ENCODE peak calls at places on chromosomes 5 and 9, in ten cellular contexts. One of them, this sample, is unnamed.

GRCh38 chr5:159936686-159937329 is 20.5 kb downstream of the ADRA1B start:
- DNase-seq in coronary artery: no peak
- DNase-seq in cardiac fibroblast: peak
- DNase-seq in foreskin fibroblast: no peak
- DNase-seq in neural crest cell: no peak
- DNase-seq in fibroblast of lung: peak
- DNase-seq in hepatocyte: peak
- DNase-seq in H9: no peak
- DNase-seq in endothelial cell: no peak
- DNase-seq in adrenal gland: peak
- DNase-seq in this sample: no peak

GRCh38 chr5:43251754-43252153 is 59.7 kb downstream of the NIM1K start:
- DNase-seq in coronary artery: no peak
- DNase-seq in cardiac fibroblast: no peak
- DNase-seq in foreskin fibroblast: no peak
- DNase-seq in neural crest cell: no peak
- DNase-seq in fibroblast of lung: no peak
- DNase-seq in hepatocyte: no peak
- DNase-seq in H9: no peak
- DNase-seq in endothelial cell: no peak
- DNase-seq in adrenal gland: no peak
- DNase-seq in this sample: no peak

GRCh38 chr5:172909931-172910502 is 49.2 kb upstream of the RPL26L1 start:
- DNase-seq in coronary artery: no peak
- DNase-seq in cardiac fibroblast: peak
- DNase-seq in foreskin fibroblast: peak
- DNase-seq in neural crest cell: no peak
- DNase-seq in fibroblast of lung: peak
- DNase-seq in hepatocyte: no peak
- DNase-seq in H9: no peak
- DNase-seq in endothelial cell: no peak
- DNase-seq in adrenal gland: no peak
- DNase-seq in this sample: no peak

GRCh38 chr9:26673276-26673675 is 219.3 kb downstream of the CAAP1 start:
- DNase-seq in coronary artery: no peak
- DNase-seq in cardiac fibroblast: no peak
- DNase-seq in foreskin fibroblast: no peak
- DNase-seq in neural crest cell: no peak
- DNase-seq in fibroblast of lung: no peak
- DNase-seq in hepatocyte: no peak
- DNase-seq in H9: no peak
- DNase-seq in endothelial cell: no peak
- DNase-seq in adrenal gland: no peak
- DNase-seq in this sample: no peak

GRCh38 chr5:107670028-107670926 is 460 bp downstream of the EFNA5 start:
- DNase-seq in coronary artery: no peak
- DNase-seq in cardiac fibroblast: peak
- DNase-seq in foreskin fibroblast: peak
- DNase-seq in neural crest cell: peak
- DNase-seq in fibroblast of lung: peak
- DNase-seq in hepatocyte: peak
- DNase-seq in H9: peak
- DNase-seq in endothelial cell: peak
- DNase-seq in adrenal gland: peak
- DNase-seq in this sample: peak

GRCh38 chr5:68550031-68550430 is 334.5 kb downstream of the PIK3R1 start:
- DNase-seq in coronary artery: no peak
- DNase-seq in cardiac fibroblast: no peak
- DNase-seq in foreskin fibroblast: no peak
- DNase-seq in neural crest cell: no peak
- DNase-seq in fibroblast of lung: no peak
- DNase-seq in hepatocyte: no peak
- DNase-seq in H9: no peak
- DNase-seq in endothelial cell: no peak
- DNase-seq in adrenal gland: no peak
- DNase-seq in this sample: no peak

GRCh38 chr5:90932052-90932699 is 373.6 kb downstream of the ADGRV1 start:
- DNase-seq in coronary artery: no peak
- DNase-seq in cardiac fibroblast: peak
- DNase-seq in foreskin fibroblast: peak
- DNase-seq in neural crest cell: peak
- DNase-seq in fibroblast of lung: peak
- DNase-seq in hepatocyte: peak
- DNase-seq in H9: peak
- DNase-seq in endothelial cell: peak
- DNase-seq in adrenal gland: peak
- DNase-seq in this sample: peak

GRCh38 chr5:10724799-10725507 is 36.1 kb downstream of the DAP start:
- DNase-seq in coronary artery: peak
- DNase-seq in cardiac fibroblast: peak
- DNase-seq in foreskin fibroblast: peak
- DNase-seq in neural crest cell: no peak
- DNase-seq in fibroblast of lung: peak
- DNase-seq in hepatocyte: no peak
- DNase-seq in H9: no peak
- DNase-seq in endothelial cell: no peak
- DNase-seq in adrenal gland: peak
- DNase-seq in this sample: no peak

GRCh38 chr5:133565993-133566392 is 46.3 kb downstream of the FSTL4 start:
- DNase-seq in coronary artery: no peak
- DNase-seq in cardiac fibroblast: peak
- DNase-seq in foreskin fibroblast: peak
- DNase-seq in neural crest cell: peak
- DNase-seq in fibroblast of lung: peak
- DNase-seq in hepatocyte: peak
- DNase-seq in H9: no peak
- DNase-seq in endothelial cell: peak
- DNase-seq in adrenal gland: peak
- DNase-seq in this sample: peak

GRCh38 chr9:4099961-4100360 is 199.9 kb downstream of the GLIS3 start:
- DNase-seq in coronary artery: no peak
- DNase-seq in cardiac fibroblast: peak
- DNase-seq in foreskin fibroblast: no peak
- DNase-seq in neural crest cell: no peak
- DNase-seq in fibroblast of lung: no peak
- DNase-seq in hepatocyte: no peak
- DNase-seq in H9: no peak
- DNase-seq in endothelial cell: no peak
- DNase-seq in adrenal gland: no peak
- DNase-seq in this sample: no peak

GRCh38 chr5:50658243-50658642 is 8.2 kb upstream of the PARP8 start:
- DNase-seq in coronary artery: no peak
- DNase-seq in cardiac fibroblast: no peak
- DNase-seq in foreskin fibroblast: no peak
- DNase-seq in neural crest cell: no peak
- DNase-seq in fibroblast of lung: no peak
- DNase-seq in hepatocyte: no peak
- DNase-seq in H9: no peak
- DNase-seq in endothelial cell: no peak
- DNase-seq in adrenal gland: no peak
- DNase-seq in this sample: no peak

GRCh38 chr9:116198344-116198743 is 44.8 kb downstream of the PAPPA start:
- DNase-seq in coronary artery: no peak
- DNase-seq in cardiac fibroblast: peak
- DNase-seq in foreskin fibroblast: no peak
- DNase-seq in neural crest cell: no peak
- DNase-seq in fibroblast of lung: peak
- DNase-seq in hepatocyte: peak
- DNase-seq in H9: no peak
- DNase-seq in endothelial cell: no peak
- DNase-seq in adrenal gland: no peak
- DNase-seq in this sample: no peak

DNA sequence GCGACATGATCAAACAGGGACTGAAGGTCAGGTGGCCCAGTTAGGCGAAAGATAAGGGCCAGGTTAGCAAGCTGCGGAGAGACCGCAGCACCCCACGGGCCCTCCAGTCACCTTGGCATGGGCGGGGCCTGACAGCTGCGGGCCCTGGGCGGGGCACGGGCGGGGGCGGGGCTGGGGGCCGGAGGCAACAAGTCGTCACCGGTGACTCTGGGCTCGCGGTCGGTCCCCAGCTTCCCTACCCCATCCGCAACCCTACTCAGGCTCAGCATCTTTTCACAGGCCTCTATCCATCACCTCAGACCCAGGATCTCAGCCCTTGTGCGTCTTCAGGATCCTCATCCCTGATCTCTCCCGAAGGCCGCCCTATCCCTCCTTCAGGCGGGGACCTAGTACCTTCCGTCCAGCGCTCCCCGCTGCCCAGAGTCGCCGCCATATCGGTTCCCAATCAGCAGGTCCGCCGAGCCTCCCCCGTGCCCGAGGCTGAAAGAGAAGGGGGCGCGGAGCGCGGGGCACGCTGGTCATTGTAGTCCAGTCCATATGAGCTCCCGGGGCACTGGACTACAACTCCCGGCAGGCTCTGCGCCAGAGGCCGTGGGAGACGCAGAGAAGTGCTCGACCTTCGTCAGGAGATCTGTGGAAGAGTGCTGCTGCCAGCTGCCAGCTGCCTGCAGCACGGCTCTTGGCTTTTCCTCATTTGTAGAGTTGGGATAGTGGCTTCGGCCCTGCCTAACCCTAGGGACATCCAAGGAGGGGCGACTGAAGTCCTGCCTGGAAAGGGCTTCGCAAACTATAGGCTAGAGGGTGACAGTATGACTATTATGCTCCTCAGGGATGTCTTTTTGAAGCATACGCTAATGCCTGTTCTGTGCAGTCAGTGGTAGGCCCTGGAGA is at the start of gene DNAJC18:
- DNase-seq in coronary artery: peak
- DNase-seq in cardiac fibroblast: peak
- DNase-seq in foreskin fibroblast: peak
- DNase-seq in neural crest cell: peak
- DNase-seq in fibroblast of lung: peak
- DNase-seq in hepatocyte: peak
- DNase-seq in H9: peak
- DNase-seq in endothelial cell: peak
- DNase-seq in adrenal gland: peak
- DNase-seq in this sample: peak
- TF ChIP-seq CTCF in coronary artery: no peak
- TF ChIP-seq CTCF in cardiac fibroblast: no peak
- TF ChIP-seq CTCF in foreskin fibroblast: no peak
- TF ChIP-seq CTCF in neural crest cell: no peak
- TF ChIP-seq CTCF in fibroblast of lung: no peak
- TF ChIP-seq CTCF in hepatocyte: no peak
- TF ChIP-seq CTCF in H9: no peak
- TF ChIP-seq CTCF in endothelial cell: no peak
- TF ChIP-seq CTCF in adrenal gland: no peak
- TF ChIP-seq CTCF in this sample: no peak

DNA sequence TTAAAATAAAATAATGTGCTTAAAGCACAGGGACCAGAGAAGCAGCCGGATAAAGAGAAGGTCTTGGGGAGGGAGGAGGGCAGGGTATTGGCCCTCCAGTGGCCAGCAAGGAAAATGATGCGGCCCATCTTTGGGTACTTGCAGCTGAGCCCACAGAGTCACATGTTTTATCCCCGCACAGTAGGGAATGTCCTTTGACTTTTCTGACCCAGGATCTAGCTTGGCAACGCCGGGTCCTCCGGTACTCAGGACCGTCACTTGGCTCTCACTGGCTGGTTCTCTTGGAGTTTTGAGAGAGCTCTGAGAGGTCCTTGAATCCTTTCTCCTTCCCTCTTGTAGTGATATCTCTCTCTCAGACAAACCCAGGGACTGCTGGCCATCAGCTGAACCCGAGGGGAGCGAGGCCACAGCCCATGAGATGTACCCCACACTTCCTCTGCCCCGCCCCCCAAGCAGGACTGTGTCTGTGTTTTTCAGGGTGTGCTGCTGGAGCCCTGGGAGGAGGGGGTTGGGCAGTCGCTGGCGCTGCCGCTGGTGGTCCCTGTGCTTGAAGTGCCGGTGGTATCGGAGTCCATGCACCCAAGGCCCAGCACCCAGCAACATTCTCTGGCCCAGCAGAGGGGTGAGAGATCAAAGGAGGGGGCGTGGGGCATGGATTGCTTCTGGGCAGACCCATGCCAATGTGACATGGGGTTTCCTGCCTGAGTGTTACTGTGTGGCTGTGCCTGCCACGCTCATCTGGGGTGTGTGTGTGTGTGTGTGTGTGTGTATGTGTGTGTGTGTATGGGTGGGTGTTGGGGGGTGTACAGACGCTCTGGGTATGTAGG is 35.5 kb upstream of the HSPA9 start:
- DNase-seq in coronary artery: no peak
- DNase-seq in cardiac fibroblast: peak
- DNase-seq in foreskin fibroblast: no peak
- DNase-seq in neural crest cell: peak
- DNase-seq in fibroblast of lung: peak
- DNase-seq in hepatocyte: peak
- DNase-seq in H9: peak
- DNase-seq in endothelial cell: peak
- DNase-seq in adrenal gland: no peak
- DNase-seq in this sample: no peak
- TF ChIP-seq CTCF in coronary artery: no peak
- TF ChIP-seq CTCF in cardiac fibroblast: peak
- TF ChIP-seq CTCF in foreskin fibroblast: peak
- TF ChIP-seq CTCF in neural crest cell: peak
- TF ChIP-seq CTCF in fibroblast of lung: peak
- TF ChIP-seq CTCF in hepatocyte: peak
- TF ChIP-seq CTCF in H9: peak
- TF ChIP-seq CTCF in endothelial cell: no peak
- TF ChIP-seq CTCF in adrenal gland: peak
- TF ChIP-seq CTCF in this sample: peak

GRCh38 chr5:117590944-117591343 is 1016.3 kb upstream of the SEMA6A start:
- DNase-seq in coronary artery: no peak
- DNase-seq in cardiac fibroblast: peak
- DNase-seq in foreskin fibroblast: no peak
- DNase-seq in neural crest cell: no peak
- DNase-seq in fibroblast of lung: no peak
- DNase-seq in hepatocyte: peak
- DNase-seq in H9: no peak
- DNase-seq in endothelial cell: no peak
- DNase-seq in adrenal gland: no peak
- DNase-seq in this sample: no peak
- TF ChIP-seq CTCF in coronary artery: no peak
- TF ChIP-seq CTCF in cardiac fibroblast: peak
- TF ChIP-seq CTCF in foreskin fibroblast: peak
- TF ChIP-seq CTCF in neural crest cell: peak
- TF ChIP-seq CTCF in fibroblast of lung: no peak
- TF ChIP-seq CTCF in hepatocyte: peak
- TF ChIP-seq CTCF in H9: peak
- TF ChIP-seq CTCF in endothelial cell: peak
- TF ChIP-seq CTCF in adrenal gland: peak
- TF ChIP-seq CTCF in this sample: peak

DNA sequence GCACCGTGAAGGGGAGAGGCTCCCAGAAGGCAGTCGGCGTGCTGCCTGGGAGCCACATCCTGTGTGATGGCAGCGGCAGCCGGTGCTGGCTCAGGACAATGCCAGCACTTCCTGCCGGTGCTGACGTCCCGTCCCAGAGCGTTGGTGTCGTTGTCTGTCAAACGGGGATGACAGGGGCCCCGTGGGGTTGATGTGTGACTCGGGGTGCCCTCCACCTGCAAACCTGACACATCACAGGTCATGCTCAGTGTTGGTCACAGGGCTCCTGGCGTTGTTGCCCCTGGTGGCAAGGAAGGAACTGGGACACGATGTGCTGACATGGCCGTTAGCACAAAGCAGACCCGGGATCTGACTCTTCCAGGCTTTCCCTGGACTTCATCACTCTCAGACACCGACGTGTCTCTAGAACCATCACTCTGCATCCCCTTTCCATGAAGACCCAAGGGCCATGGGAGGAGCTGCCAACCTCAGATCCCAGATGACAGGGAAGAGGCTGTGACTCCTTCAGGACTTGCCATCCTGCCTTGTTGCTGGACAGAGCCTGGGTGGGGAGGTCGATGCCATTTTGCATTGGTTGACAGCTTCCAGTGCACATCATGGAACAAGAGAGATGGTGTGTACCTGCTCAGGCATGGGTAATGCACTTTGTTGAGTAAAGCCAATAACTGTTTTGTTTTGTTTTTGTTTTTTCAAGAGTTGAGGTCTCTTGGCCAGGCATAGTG is 21.5 kb downstream of the PLPP7 start:
- DNase-seq in coronary artery: no peak
- DNase-seq in cardiac fibroblast: no peak
- DNase-seq in foreskin fibroblast: no peak
- DNase-seq in neural crest cell: no peak
- DNase-seq in fibroblast of lung: no peak
- DNase-seq in hepatocyte: no peak
- DNase-seq in H9: no peak
- DNase-seq in endothelial cell: no peak
- DNase-seq in adrenal gland: no peak
- DNase-seq in this sample: no peak
- TF ChIP-seq CTCF in coronary artery: no peak
- TF ChIP-seq CTCF in cardiac fibroblast: no peak
- TF ChIP-seq CTCF in foreskin fibroblast: no peak
- TF ChIP-seq CTCF in neural crest cell: no peak
- TF ChIP-seq CTCF in fibroblast of lung: no peak
- TF ChIP-seq CTCF in hepatocyte: no peak
- TF ChIP-seq CTCF in H9: no peak
- TF ChIP-seq CTCF in endothelial cell: no peak
- TF ChIP-seq CTCF in adrenal gland: peak
- TF ChIP-seq CTCF in this sample: no peak